ENCODE peak calls at places on chromosome 22, in seven cellular contexts. Y is left lung, Q is kidney epithelial cell, T is body of pancreas, U is stomach, G is spleen, S is RWPE2. E is an unnamed sample.
A peak's percentile ranks its signal among the peaks of the same experiment; 100 is the strongest.

GRCh38 chr22:24177456-24177855 is 3.8 kb upstream of the SUSD2 start:
- DNase-seq in Y (no peak), Q (no peak), T (no peak), U (no peak), G (no peak), S (no peak), E (no peak)

GRCh38 chr22:43888740-43889139 is 3.1 kb downstream of the PNPLA5 start:
- DNase-seq in Y (no peak), Q (no peak), T (no peak), U (no peak), G (no peak), S (no peak), E (no peak)

GRCh38 chr22:28014141-28015055 is 95.3 kb upstream of the PITPNB start:
- DNase-seq in Y (peak; percentile 68), Q (no peak), T (peak; percentile 4), U (no peak), G (peak; percentile 73), S (peak; percentile 29), E (no peak)

GRCh38 chr22:47567741-47568140 is 805.3 kb downstream of the TBC1D22A start:
- DNase-seq in Y (no peak), Q (no peak), T (no peak), U (no peak), G (no peak), S (no peak), E (no peak)

GRCh38 chr22:21621891-21622623 is 7.8 kb downstream of the YDJC start:
- DNase-seq in Y (peak; percentile 75), Q (no peak), T (no peak), U (no peak), G (no peak), S (no peak), E (no peak)

GRCh38 chr22:19455033-19455432 is 7.5 kb upstream of the C22orf39 start:
- DNase-seq in Y (no peak), Q (no peak), T (no peak), U (no peak), G (no peak), S (no peak), E (no peak)

GRCh38 chr22:22720724-22721261 is 76.4 kb downstream of the GGTLC2 start:
- DNase-seq in Y (no peak), Q (no peak), T (no peak), U (no peak), G (no peak), S (no peak), E (peak; percentile 19)

GRCh38 chr22:44248926-44249325 is 63.8 kb downstream of the SHISAL1 start:
- DNase-seq in Y (no peak), Q (no peak), T (no peak), U (peak; percentile 14), G (no peak), S (no peak), E (no peak)

GRCh38 chr22:46303347-46303965 is 6.8 kb downstream of the GTSE1 start:
- DNase-seq in Y (no peak), Q (peak; percentile 14), T (no peak), U (no peak), G (no peak), S (no peak), E (peak; percentile 30)

GRCh38 chr22:22770280-22770871 is 117.2 kb upstream of the IGLL5 start:
- DNase-seq in Y (no peak), Q (no peak), T (peak; percentile 54), U (peak; percentile 55), G (no peak), S (no peak), E (peak; percentile 36)

GRCh38 chr22:37930952-37931440 is 22.4 kb downstream of the C22orf23 start:
- DNase-seq in Y (no peak), Q (no peak), T (peak; percentile 61), U (no peak), G (no peak), S (no peak), E (no peak)

GRCh38 chr22:30457964-30458363 is 13.9 kb downstream of the SEC14L3 start:
- DNase-seq in Y (no peak), Q (no peak), T (no peak), U (no peak), G (no peak), S (no peak), E (peak; percentile 13)

GRCh38 chr22:11253000-11253511 is 4274.9 kb upstream of the OR11H1 start:
- DNase-seq in Y (peak; percentile 64), Q (no peak), T (no peak), U (no peak), G (peak; percentile 73), S (peak; percentile 63), E (no peak)

GRCh38 chr22:42357221-42357620 is 75.0 kb downstream of the NFAM1 start:
- DNase-seq in Y (no peak), Q (no peak), T (peak; percentile 8), U (no peak), G (no peak), S (no peak), E (peak; percentile 82)

GRCh38 chr22:19430890-19431541 is 517 bp downstream of the HIRA start:
- DNase-seq in Y (peak; percentile 85), Q (no peak), T (peak; percentile 43), U (peak; percentile 65), G (peak; percentile 91), S (no peak), E (peak; percentile 22)

GRCh38 chr22:23305321-23305910 is 125.1 kb downstream of the BCR start:
- DNase-seq in Y (peak; percentile 48), Q (no peak), T (no peak), U (no peak), G (peak; percentile 67), S (peak; percentile 28), E (peak; percentile 70)

GRCh38 chr22:48740731-48741405 is 1086.8 kb downstream of the BRD1 start:
- DNase-seq in Y (peak; percentile 64), Q (no peak), T (no peak), U (peak; percentile 17), G (peak; percentile 57), S (no peak), E (no peak)

GRCh38 chr22:39244496-39245129 is at the start of gene PDGFB:
- DNase-seq in Y (peak; percentile 69), Q (no peak), T (peak; percentile 70), U (peak; percentile 61), G (no peak), S (no peak), E (peak; percentile 37)
- H3K4me3 ChIP-seq in Y (peak within 1 kb of the TSS; percentile 38), Q (peak within 1 kb of the TSS; percentile 89), T (no peak within 1 kb of the TSS), U (peak within 1 kb of the TSS; percentile 53), G (peak within 1 kb of the TSS; percentile 61), S (peak within 1 kb of the TSS; percentile 86), E (peak within 1 kb of the TSS; percentile 58)

DNA sequence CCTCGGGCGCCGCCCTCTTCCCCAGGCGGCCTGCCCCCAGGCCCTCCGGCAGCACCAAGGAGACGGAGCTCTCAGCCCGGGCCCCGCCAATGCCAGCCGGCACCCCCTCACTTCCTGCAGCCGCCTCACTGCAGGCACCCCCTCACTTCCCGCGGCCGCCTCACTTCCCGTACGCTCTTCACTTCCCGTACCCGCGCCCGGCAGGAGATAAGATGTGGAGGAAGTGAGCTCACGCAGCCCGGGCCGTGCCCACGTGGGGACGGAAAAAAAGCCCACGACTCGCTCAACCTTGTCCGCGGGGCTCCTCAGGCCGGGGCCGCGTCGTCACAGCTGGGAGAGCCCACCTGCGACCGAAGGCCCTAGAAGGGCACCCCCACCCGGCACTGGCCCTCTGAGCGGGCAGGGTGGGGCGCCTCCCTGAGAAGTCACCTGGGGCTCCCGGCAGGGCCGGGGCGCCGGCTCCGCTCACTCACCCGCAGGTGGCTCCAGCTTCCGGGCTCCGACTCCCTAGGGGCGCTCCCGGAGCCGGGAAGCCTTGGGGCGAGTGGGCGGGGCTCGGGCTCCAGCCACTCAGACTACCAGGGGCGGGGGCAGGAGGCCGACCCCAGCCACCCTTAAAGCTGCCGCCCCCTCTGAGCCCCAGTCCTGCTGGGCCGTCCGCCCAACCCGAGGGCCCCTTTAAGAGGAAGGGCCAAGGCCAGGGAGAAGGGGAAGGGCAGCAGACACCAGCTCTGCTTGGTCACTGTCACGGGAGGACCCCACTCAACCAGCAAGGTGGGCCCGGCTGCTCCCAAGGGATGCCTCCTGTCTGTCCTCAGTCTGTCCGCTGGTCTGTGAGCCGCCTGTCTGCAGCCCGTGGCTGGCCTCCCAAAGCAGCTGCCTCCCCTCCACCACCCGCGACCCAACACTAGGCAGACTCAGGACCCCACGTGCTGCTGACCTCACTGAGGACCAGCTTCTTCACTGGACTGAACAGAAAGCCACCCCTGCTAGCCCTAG is 31.4 kb downstream of the PISD start:
- DNase-seq in Y (peak; percentile 96), Q (no peak), T (peak; percentile 77), U (peak; percentile 79), G (peak; percentile 98), S (peak; percentile 88), E (peak; percentile 70)
- TF ChIP-seq CTCF in Y (no peak), Q (peak; percentile 17), T (no peak), U (peak; percentile 11), G (no peak), S (peak; percentile 30), E (no peak)

DNA sequence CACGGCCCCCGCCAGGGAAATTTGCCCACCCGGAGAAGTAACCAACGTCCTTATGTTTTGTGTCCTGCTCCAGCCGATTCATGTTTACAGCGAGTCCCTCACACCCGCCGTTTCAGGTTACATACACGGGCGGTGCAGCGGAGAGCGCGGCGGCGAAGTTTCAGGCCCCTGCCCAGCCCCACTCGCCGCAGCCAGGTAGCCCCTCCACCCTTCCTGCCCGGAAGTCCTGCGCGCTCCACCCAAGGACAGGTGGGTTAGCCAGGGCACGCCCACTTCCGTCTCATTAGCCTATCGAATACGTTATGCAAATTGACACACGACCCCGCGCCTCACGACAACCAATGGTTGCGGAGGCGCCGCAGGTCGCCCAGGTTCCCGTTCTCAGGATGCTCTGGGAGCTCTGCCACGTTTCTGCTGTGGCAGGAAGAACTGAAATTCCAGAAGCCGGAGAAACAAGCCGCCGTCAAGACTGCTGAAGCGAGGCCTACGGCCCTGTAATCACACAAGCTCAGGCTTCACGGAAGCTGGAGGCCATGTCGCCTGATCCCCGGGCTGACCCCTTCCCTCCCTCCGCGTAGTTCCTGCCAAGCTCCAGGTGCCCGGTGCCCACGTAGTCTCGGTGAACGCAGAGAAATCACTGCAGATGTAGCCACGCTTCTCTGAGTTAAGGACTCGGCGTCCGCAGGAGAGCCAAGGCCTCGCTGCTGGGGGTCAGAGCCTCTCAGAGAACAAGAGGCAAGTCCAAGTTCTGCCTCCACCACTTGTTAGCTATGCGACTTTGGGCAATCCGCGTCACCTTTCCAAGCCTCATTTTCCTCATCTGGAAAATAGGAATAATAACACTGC is 22.4 kb upstream of the MYH9 start:
- DNase-seq in Y (peak; percentile 91), Q (peak; percentile 95), T (peak; percentile 100), U (peak; percentile 98), G (peak; percentile 92), S (peak; percentile 99), E (peak; percentile 100)
- H3K4me3 ChIP-seq in Y (peak overlapping the region; percentile 8), Q (peak overlapping the region; percentile 30), T (no peak overlapping the region), U (peak overlapping the region; percentile 30), G (peak overlapping the region; percentile 12), S (peak overlapping the region; percentile 28), E (peak overlapping the region; percentile 52)

GRCh38 chr22:20574920-20575353 is 67.5 kb downstream of the MED15 start:
- DNase-seq in Y (no peak), Q (no peak), T (peak; percentile 8), U (no peak), G (peak; percentile 41), S (peak; percentile 32), E (no peak)
- TF ChIP-seq CTCF in Y (no peak), Q (no peak), T (no peak), U (no peak), G (no peak), S (no peak), E (no peak)

DNA sequence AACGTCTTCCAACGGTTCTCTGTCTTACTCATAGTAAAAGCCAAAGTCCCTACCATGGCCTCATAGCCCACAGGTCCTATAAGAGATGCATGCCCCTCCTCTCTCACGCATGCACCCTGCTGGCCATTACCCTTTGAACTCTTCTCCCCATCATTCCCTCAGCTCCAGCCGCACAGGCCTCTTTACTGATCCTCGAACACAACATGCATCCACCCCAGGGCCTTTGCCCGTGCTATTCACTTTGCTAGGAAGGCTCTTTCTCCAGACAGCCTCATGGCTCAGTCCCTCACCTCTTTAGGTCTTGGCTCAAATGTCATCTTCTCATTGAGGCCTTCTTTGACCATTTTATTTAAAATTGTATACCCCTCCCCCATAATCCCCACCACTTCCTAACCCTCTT is 7.5 kb downstream of the AP1B1 start:
- DNase-seq in Y (no peak), Q (no peak), T (no peak), U (no peak), G (no peak), S (no peak), E (no peak)
- H3K4me3 ChIP-seq in Y (no peak overlapping the region), Q (no peak overlapping the region), T (no peak overlapping the region), U (no peak overlapping the region), G (no peak overlapping the region), S (no peak overlapping the region), E (no peak overlapping the region)